ENCODE peak calls at places on chromosomes 13 and 19, in nine cellular contexts. Z is K562; Y is foreskin melanocyte; M is type B pancreatic cell; G is heart right ventricle; W is NCI-H1092 treated with DMSO at 0.1 percent for 48 hours; B is fibroblast of lung; I is AML-193; D is stimulated activated CD8-positive, alpha-beta memory T cell treated with anti-CD3 and anti-CD28 coated beads, Interleukin-7, amount 100 ng/mL, for 24 hours. O is an unnamed sample.

GRCh38 chr13:45393941-45394570 is 24.1 kb downstream of the SLC25A30 start:
- DNase-seq in M (no peak), D (no peak), I (peak), G (no peak), W (peak), B (peak), Y (peak), Z (peak), O (no peak)

GRCh38 chr13:98581971-98582702 is 5.2 kb upstream of the STK24 start:
- DNase-seq in D (no peak), Z (no peak), M (no peak), W (peak), I (no peak), Y (peak), G (no peak), B (peak), O (no peak)

GRCh38 chr13:96651598-96651997 is 342.7 kb downstream of the OXGR1 start:
- DNase-seq in D (no peak), M (no peak), I (no peak), B (no peak), Y (no peak), G (no peak), Z (no peak), W (no peak), O (no peak)

GRCh38 chr19:16258440-16258903 is 60.8 kb downstream of the AP1M1 start:
- DNase-seq in Z (peak), Y (no peak), G (peak), D (no peak), I (peak), M (no peak), W (no peak), B (no peak), O (no peak)

GRCh38 chr19:33686687-33687541 is 65.2 kb downstream of the CHST8 start:
- DNase-seq in Y (no peak), D (no peak), W (no peak), G (no peak), M (no peak), I (no peak), B (no peak), Z (no peak), O (no peak)

GRCh38 chr19:29724741-29725140 is 9.7 kb upstream of the C19orf12 start:
- DNase-seq in G (no peak), D (no peak), Y (no peak), M (no peak), I (no peak), W (peak), B (no peak), Z (no peak), O (no peak)

GRCh38 chr19:8366961-8367326 is 3.0 kb downstream of the ANGPTL4 start:
- DNase-seq in I (no peak), W (no peak), Y (no peak), M (no peak), Z (no peak), B (peak), G (no peak), D (no peak), O (no peak)

GRCh38 chr19:8500158-8500557 is 2.3 kb downstream of the PRAM1 start:
- DNase-seq in B (no peak), Y (no peak), Z (no peak), D (no peak), G (no peak), I (peak), M (no peak), W (no peak), O (no peak)

GRCh38 chr19:30170495-30171137 is 201.6 kb upstream of the ZNF536 start:
- DNase-seq in M (no peak), I (no peak), B (no peak), Y (no peak), G (no peak), Z (no peak), D (no peak), W (no peak), O (no peak)

GRCh38 chr19:49442793-49443365 is 1.6 kb upstream of the SLC17A7 start:
- DNase-seq in W (no peak), D (peak), B (peak), M (peak), G (peak), I (peak), Z (peak), Y (peak), O (no peak)

GRCh38 chr13:100815476-100816046 is 141.0 kb upstream of the TMTC4 start:
- DNase-seq in D (no peak), G (no peak), B (no peak), M (no peak), W (no peak), I (no peak), Z (no peak), Y (no peak), O (no peak)

GRCh38 chr19:34959021-34959420 is 5.0 kb downstream of the ZNF792 start:
- DNase-seq in D (no peak), G (no peak), Z (no peak), Y (no peak), W (no peak), M (peak), I (no peak), B (no peak), O (no peak)

GRCh38 chr19:19900574-19901444 is at the start of gene ZNF93:
- DNase-seq in I (peak), Y (peak), W (peak), B (peak), Z (peak), M (peak), D (peak), G (peak), O (peak)

GRCh38 chr19:49390978-49391304 is 2.9 kb downstream of the KASH5 start:
- DNase-seq in M (no peak), W (no peak), D (no peak), B (no peak), G (no peak), Y (no peak), I (no peak), Z (peak), O (no peak)

GRCh38 chr19:49689133-49690072 is at the start of gene ADM5:
- DNase-seq in Z (no peak), G (peak), Y (no peak), I (no peak), B (no peak), M (peak), D (no peak), W (peak), O (no peak)

GRCh38 chr19:8639821-8640401 is 9.5 kb downstream of the NFILZ start:
- DNase-seq in W (no peak), I (no peak), G (no peak), Y (no peak), Z (no peak), B (no peak), D (no peak), M (no peak), O (no peak)

GRCh38 chr13:94345374-94346195 is 133.9 kb downstream of the DCT start:
- DNase-seq in D (no peak), G (no peak), W (peak), M (no peak), B (peak), Y (peak), I (no peak), Z (no peak), O (no peak)